ENCODE peak calls at places on chromosome 20, in five cellular contexts. R is omental fat pad, Q is M059J, V is amniotic stem cell, Y is RKO. G is an unnamed sample.

GRCh38 chr20:60137657-60138245 is 179.5 kb downstream of the CDH26 start:
- DNase-seq in Q (no peak), R (no peak), V (no peak), Y (peak; percentile 48), G (peak; percentile 76)

GRCh38 chr20:4795394-4795793 is 73.7 kb downstream of the PRND start:
- DNase-seq in Y (peak; percentile 72), Q (peak; percentile 82), V (peak; percentile 27), R (peak; percentile 36), G (no peak)

GRCh38 chr20:7980332-7981046 is 39.1 kb downstream of the TMX4 start:
- DNase-seq in R (no peak), V (no peak), Q (peak; percentile 24), Y (peak; percentile 23), G (peak; percentile 87)

GRCh38 chr20:35490736-35491181 is 35.4 kb downstream of the CEP250 start:
- DNase-seq in Q (no peak), V (no peak), Y (no peak), R (no peak), G (no peak)

GRCh38 chr20:4901031-4901818 is 100.1 kb downstream of the SLC23A2 start:
- DNase-seq in Y (no peak), Q (no peak), V (no peak), R (no peak), G (no peak)

GRCh38 chr20:31602779-31603441 is 2.2 kb upstream of the ID1 start:
- DNase-seq in Q (peak; percentile 98), V (no peak), Y (no peak), R (no peak), G (peak; percentile 22)

GRCh38 chr20:62289898-62290297 is 12.9 kb upstream of the ADRM1 start:
- DNase-seq in Y (no peak), R (no peak), V (no peak), Q (no peak), G (no peak)

GRCh38 chr20:11195899-11196558 is 522.2 kb upstream of the JAG1 start:
- DNase-seq in V (no peak), Y (no peak), R (no peak), Q (peak; percentile 89), G (no peak)

GRCh38 chr20:35467339-35468224 is 12.2 kb downstream of the CEP250 start:
- DNase-seq in Y (no peak), Q (peak; percentile 95), R (no peak), V (no peak), G (no peak)

GRCh38 chr20:47659904-47660601 is 125.2 kb downstream of the SULF2 start:
- DNase-seq in V (no peak), Q (no peak), Y (no peak), R (no peak), G (no peak)

GRCh38 chr20:44182863-44183262 is 4.1 kb downstream of the JPH2 start:
- DNase-seq in Y (no peak), R (no peak), V (no peak), Q (no peak), G (no peak)

GRCh38 chr20:4227085-4227821 is 211.9 kb upstream of the RNF24 start:
- DNase-seq in R (no peak), V (peak; percentile 13), Y (peak; percentile 78), Q (peak; percentile 93), G (peak; percentile 74)

GRCh38 chr20:59818911-59819310 is 114.5 kb downstream of the SYCP2 start:
- DNase-seq in Q (no peak), R (no peak), Y (no peak), V (no peak), G (no peak)

GRCh38 chr20:31987744-31988143 is 19.8 kb downstream of the XKR7 start:
- DNase-seq in Y (peak; percentile 28), R (no peak), Q (peak; percentile 61), V (no peak), G (peak; percentile 28)

GRCh38 chr20:54267510-54268003 is 59.7 kb downstream of the PFDN4 start:
- DNase-seq in Y (no peak), V (no peak), R (no peak), Q (peak; percentile 88), G (peak; percentile 57)